ENCODE peak calls at places on chromosomes 13 and 19, in seven cellular contexts. B is neuronal stem cell, R is H9, Y is H1, L is IMR-90, G is mesendoderm, T is trophoblast cell. J is an unnamed sample.

GRCh38 chr19:45507864-45508680 is 793 bp downstream of the VASP start:
- DNase-seq in B (no peak), R (peak), Y (no peak), L (no peak), G (peak), T (peak), J (peak)

GRCh38 chr13:81874681-81875661 is 1534.0 kb upstream of the SPRY2 start:
- DNase-seq in B (no peak), R (peak), Y (peak), L (no peak), G (peak), T (no peak), J (no peak)

GRCh38 chr13:40971321-40971720 is 47.8 kb downstream of the ELF1 start:
- DNase-seq in B (no peak), R (no peak), Y (no peak), L (no peak), G (no peak), T (no peak), J (no peak)

GRCh38 chr19:16252459-16253205 is 54.9 kb downstream of the AP1M1 start:
- DNase-seq in B (no peak), R (no peak), Y (no peak), L (no peak), G (no peak), T (no peak), J (no peak)

GRCh38 chr19:54209058-54209747 is 8.5 kb downstream of the RPS9 start:
- DNase-seq in B (no peak), R (peak), Y (no peak), L (no peak), G (peak), T (peak), J (no peak)

GRCh38 chr13:113604186-113604585 is 19.6 kb downstream of the TFDP1 start:
- DNase-seq in B (no peak), R (no peak), Y (no peak), L (no peak), G (no peak), T (no peak), J (no peak)

GRCh38 chr13:50244913-50245574 is 229.8 kb downstream of the KCNRG start:
- DNase-seq in B (no peak), R (no peak), Y (no peak), L (peak), G (peak), T (no peak), J (peak)

GRCh38 chr13:38868870-38869269 is 121.8 kb downstream of the STOML3 start:
- DNase-seq in B (no peak), R (no peak), Y (no peak), L (no peak), G (no peak), T (no peak), J (no peak)

GRCh38 chr19:31000913-31001312 is 348.3 kb downstream of the TSHZ3 start:
- DNase-seq in B (no peak), R (no peak), Y (no peak), L (no peak), G (no peak), T (no peak), J (no peak)

GRCh38 chr13:30421093-30422055 is 919 bp upstream of the UBE2L5 start:
- DNase-seq in B (peak), R (peak), Y (no peak), L (peak), G (peak), T (peak), J (peak)

GRCh38 chr13:27393101-27393500 is 31.3 kb upstream of the GTF3A start:
- DNase-seq in B (no peak), R (no peak), Y (no peak), L (no peak), G (no peak), T (no peak), J (no peak)

GRCh38 chr19:784541-784940 is 12.7 kb upstream of the PTBP1 start:
- DNase-seq in B (no peak), R (no peak), Y (no peak), L (no peak), G (no peak), T (no peak), J (no peak)

GRCh38 chr19:790971-791604 is 6.2 kb upstream of the PTBP1 start:
- DNase-seq in B (no peak), R (no peak), Y (no peak), L (no peak), G (no peak), T (no peak), J (no peak)

GRCh38 chr19:788821-789472 is 8.3 kb upstream of the PTBP1 start:
- DNase-seq in B (no peak), R (peak), Y (no peak), L (no peak), G (peak), T (no peak), J (peak)

GRCh38 chr19:789473-790052 is 7.7 kb upstream of the PTBP1 start:
- DNase-seq in B (no peak), R (peak), Y (no peak), L (no peak), G (peak), T (no peak), J (peak)

GRCh38 chr19:787551-787950 is 9.7 kb upstream of the PTBP1 start:
- DNase-seq in B (no peak), R (no peak), Y (no peak), L (no peak), G (no peak), T (peak), J (no peak)
- H2BK5ac ChIP-seq in B (no peak), R (no peak), Y (no peak), L (no peak), G (no peak), T (peak), J (no peak)

GRCh38 chr13:24683833-24684599 is 3.8 kb downstream of the ATP12A start:
- DNase-seq in B (peak), R (peak), Y (no peak), L (peak), G (peak), T (no peak), J (peak)
- H2BK5ac ChIP-seq in B (no peak), R (no peak), Y (peak), L (no peak), G (no peak), T (no peak), J (no peak)

GRCh38 chr19:35301961-35302360 is 10.0 kb downstream of the MAG start:
- DNase-seq in B (no peak), R (no peak), Y (no peak), L (no peak), G (no peak), T (no peak), J (no peak)
- H2BK5ac ChIP-seq in B (no peak), R (no peak), Y (no peak), L (no peak), G (no peak), T (no peak), J (no peak)

DNA sequence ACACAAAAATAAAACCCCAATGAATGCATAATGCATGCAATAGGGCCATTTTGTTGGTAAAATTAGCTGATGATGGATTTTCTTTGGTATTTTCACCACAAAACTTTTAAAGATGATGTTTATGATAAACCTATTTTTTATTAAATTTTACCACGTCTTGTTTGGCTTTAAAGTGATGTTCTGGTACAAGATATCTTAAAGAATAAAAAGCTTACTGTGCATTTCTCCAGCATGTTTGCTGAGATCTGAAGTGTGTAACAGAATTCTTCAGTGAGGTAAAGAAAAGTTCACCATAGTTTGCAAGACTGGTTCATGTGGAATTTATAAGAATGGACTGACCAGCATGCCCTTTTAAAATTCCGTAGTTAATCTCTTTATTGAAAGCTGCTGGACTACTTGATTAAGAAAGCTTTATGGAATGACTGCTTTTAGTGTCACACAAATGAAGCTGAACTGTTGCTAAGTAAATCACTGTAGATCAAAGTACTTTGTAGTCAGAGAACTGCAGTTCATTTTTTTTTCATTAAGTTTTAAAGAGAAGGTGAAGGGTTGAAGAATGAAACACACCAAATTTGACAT is 119.1 kb downstream of the GPC6 start:
- DNase-seq in B (no peak), R (no peak), Y (no peak), L (no peak), G (no peak), T (no peak), J (no peak)
- H2BK5ac ChIP-seq in B (no peak), R (no peak), Y (no peak), L (no peak), G (no peak), T (no peak), J (no peak)

DNA sequence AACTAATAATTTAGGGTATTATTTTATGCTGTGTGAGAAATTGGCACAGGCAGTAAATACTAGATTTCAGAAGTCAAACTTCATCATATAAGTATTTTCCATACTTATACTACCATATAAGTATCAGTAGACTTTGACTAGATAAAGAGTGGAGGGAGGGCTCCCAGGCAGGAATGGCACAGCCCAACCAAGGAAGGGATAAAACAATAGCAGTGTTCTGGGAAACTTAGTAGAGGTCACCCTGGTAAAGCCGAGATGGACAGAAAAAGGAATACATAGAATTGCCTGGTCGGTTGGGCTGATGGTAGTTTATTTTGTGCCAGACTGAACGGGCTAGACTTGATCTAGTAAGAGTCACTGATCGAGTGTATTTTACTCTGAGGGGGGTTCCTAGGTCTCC is 19.6 kb upstream of the KCTD4 start:
- DNase-seq in B (no peak), R (no peak), Y (no peak), L (no peak), G (no peak), T (no peak), J (no peak)
- H2BK5ac ChIP-seq in B (no peak), R (no peak), Y (no peak), L (no peak), G (no peak), T (no peak), J (no peak)

GRCh38 chr19:49829200-49829599 is 11.1 kb downstream of the MED25 start:
- DNase-seq in B (no peak), R (no peak), Y (no peak), L (no peak), G (no peak), T (no peak), J (no peak)

GRCh38 chr19:49831592-49831991 is 13.5 kb downstream of the MED25 start:
- DNase-seq in B (no peak), R (no peak), Y (no peak), L (no peak), G (no peak), T (no peak), J (no peak)

GRCh38 chr19:49830766-49831165 is 12.7 kb downstream of the MED25 start:
- DNase-seq in B (no peak), R (no peak), Y (no peak), L (no peak), G (no peak), T (no peak), J (no peak)

GRCh38 chr19:49827034-49827433 is 8.9 kb downstream of the MED25 start:
- DNase-seq in B (no peak), R (no peak), Y (no peak), L (no peak), G (no peak), T (no peak), J (no peak)

GRCh38 chr19:49829721-49830120 is 11.6 kb downstream of the MED25 start:
- DNase-seq in B (no peak), R (no peak), Y (no peak), L (no peak), G (no peak), T (no peak), J (no peak)
- H2BK5ac ChIP-seq in B (no peak), R (no peak), Y (no peak), L (no peak), G (no peak), T (no peak), J (no peak)

J was measured in mesenchymal stem cell.